ENCODE peak calls at places on chromosomes 12 and 14, in ten cellular contexts. K is tibial nerve, Y is neural progenitor cell, A is cardiac muscle cell, C is neural crest cell, G is mucosa of descending colon, T is lower lobe of right lung, H is fibroblast of mammary gland, U is lower leg skin, E is suprapubic skin. B is an unnamed sample.

GRCh38 chr12:105921872-105922669 is 216.7 kb downstream of the NUAK1 start:
- DNase-seq in Y (no peak), A (no peak), G (no peak), K (no peak), E (no peak), H (peak; percentile 6), T (no peak), C (no peak), U (no peak), B (no peak)

GRCh38 chr12:122849352-122850047 is 14.2 kb downstream of the HIP1R start:
- DNase-seq in H (no peak), A (no peak), C (no peak), G (no peak), E (no peak), U (no peak), K (no peak), T (peak; percentile 56), Y (no peak), B (no peak)

GRCh38 chr12:49662998-49663843 is 39.9 kb downstream of the PRPF40B start:
- DNase-seq in U (peak; percentile 51), T (peak; percentile 75), K (peak; percentile 67), A (peak; percentile 95), C (no peak), Y (no peak), E (no peak), G (peak; percentile 65), H (peak; percentile 86), B (no peak)

GRCh38 chr12:51000245-51000644 is 25.9 kb downstream of the SLC11A2 start:
- DNase-seq in H (peak; percentile 58), E (no peak), C (no peak), T (no peak), A (no peak), G (no peak), Y (no peak), U (no peak), K (no peak), B (no peak)

GRCh38 chr12:132415456-132416120 is 74.4 kb upstream of the FBRSL1 start:
- DNase-seq in T (no peak), C (no peak), A (no peak), Y (no peak), U (no peak), K (no peak), H (no peak), E (no peak), G (no peak), B (no peak)

GRCh38 chr12:100720016-100720654 is 74.4 kb upstream of the ANO4 start:
- DNase-seq in U (no peak), T (no peak), G (peak; percentile 54), K (no peak), E (no peak), C (no peak), Y (no peak), A (peak; percentile 4), H (no peak), B (no peak)

GRCh38 chr14:42130809-42131208 is 524.1 kb downstream of the LRFN5 start:
- DNase-seq in G (no peak), A (no peak), H (peak; percentile 27), T (no peak), K (no peak), E (no peak), Y (no peak), U (no peak), C (no peak), B (no peak)

GRCh38 chr12:4701863-4702262 is 18.3 kb upstream of the GALNT8 start:
- DNase-seq in T (no peak), E (no peak), C (no peak), K (no peak), Y (no peak), H (peak; percentile 4), A (no peak), G (no peak), U (no peak), B (no peak)

GRCh38 chr14:70646705-70647104 is 5.0 kb downstream of the TTC9 start:
- DNase-seq in K (no peak), C (no peak), G (no peak), Y (peak; percentile 13), A (no peak), H (no peak), E (no peak), U (no peak), T (no peak), B (no peak)

GRCh38 chr12:53599579-53599978 is 26.6 kb downstream of the ATF7 start:
- DNase-seq in C (no peak), T (no peak), U (no peak), K (no peak), A (no peak), H (no peak), G (no peak), E (no peak), Y (no peak), B (no peak)
- TF ChIP-seq CTCF in C (peak; percentile 23), T (no peak), U (no peak), K (no peak), A (peak; percentile 9), H (no peak), G (no peak), E (no peak), Y (no peak), B (peak; percentile 20)

DNA sequence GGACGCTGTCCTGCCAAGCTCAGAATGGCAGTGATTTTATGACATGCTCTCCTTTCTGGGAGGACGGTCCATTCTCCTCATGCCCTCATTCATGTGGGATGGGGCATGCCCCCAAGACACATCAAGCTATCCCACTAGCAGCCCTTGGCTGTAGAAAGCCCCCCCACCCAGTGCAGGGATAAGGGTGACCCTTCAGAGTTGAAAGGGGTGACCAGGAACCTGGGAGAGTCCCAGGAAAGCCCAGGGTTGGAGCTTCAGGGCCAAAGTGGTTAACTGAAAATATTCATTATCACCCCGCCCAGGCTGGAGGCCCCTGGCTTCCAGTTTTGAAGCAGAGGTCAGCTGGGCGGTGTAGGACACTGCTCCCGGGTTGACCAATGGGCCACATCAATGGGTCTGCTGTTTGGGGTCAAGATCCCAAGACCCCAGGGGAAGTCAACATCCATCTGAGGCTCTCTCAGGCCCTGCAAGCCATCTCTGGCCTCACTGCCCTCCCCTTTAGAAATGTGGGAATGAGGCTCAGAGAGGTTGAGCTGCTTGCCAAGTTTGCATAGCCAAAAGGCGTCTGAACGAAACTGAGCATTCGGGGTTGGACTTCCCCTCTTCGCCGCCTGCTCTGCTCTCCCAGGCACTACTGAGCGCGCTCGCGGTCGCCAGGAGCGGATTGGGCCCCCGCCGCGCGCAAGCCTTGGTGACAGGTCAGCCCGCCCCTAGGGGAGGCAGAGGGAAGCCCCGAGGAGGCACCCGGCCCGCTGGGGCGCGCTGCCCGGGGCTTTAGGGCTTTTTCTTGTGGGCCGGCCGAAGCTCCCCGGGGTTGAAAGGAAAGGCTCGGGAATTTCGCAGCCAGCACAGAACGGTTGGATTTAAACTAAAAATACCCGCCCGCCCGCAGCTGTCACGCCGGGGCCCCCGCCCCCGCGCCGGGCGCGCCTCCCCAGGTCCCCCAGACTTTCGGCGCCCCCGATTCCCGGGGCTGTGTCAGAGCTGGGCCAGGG is 630 bp downstream of the SYNE3 start:
- DNase-seq in Y (peak; percentile 82), T (peak; percentile 84), C (peak; percentile 58), H (no peak), A (peak; percentile 60), G (peak; percentile 75), K (no peak), U (peak; percentile 59), E (peak; percentile 90), B (no peak)
- TF ChIP-seq CTCF in Y (peak; percentile 53), T (peak; percentile 48), C (peak; percentile 53), H (no peak), A (peak; percentile 19), G (no peak), K (peak; percentile 32), U (no peak), E (peak; percentile 18), B (peak; percentile 39)

GRCh38 chr12:9367828-9368227 is 159.6 kb upstream of the PZP start:
- DNase-seq in T (no peak), K (no peak), A (peak; percentile 39), C (no peak), U (no peak), G (no peak), E (no peak), H (no peak), Y (no peak), B (no peak)

GRCh38 chr12:9367201-9367600 is 159.0 kb upstream of the PZP start:
- DNase-seq in E (no peak), K (no peak), T (peak; percentile 42), A (no peak), C (no peak), Y (no peak), H (no peak), G (peak; percentile 3), U (peak; percentile 21), B (no peak)

DNA sequence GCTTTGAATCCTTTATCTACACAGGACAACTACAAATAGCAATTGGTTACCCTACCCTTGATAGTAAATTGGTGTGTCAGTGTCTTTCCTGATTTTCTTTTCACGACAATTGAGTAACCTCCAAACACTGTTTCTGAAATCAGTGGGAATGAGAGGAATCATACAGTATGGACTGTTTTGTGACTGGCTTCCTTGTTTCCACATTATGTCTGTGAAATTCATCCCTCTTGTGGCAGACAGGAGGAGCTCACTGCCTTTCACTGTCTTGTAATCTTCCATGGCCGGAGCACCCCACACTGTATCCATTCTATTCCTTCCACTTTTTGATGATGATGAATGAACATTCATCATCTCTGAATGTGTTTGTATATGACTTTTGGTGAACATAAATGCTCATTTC is 164.0 kb upstream of the PZP start:
- DNase-seq in G (no peak), A (peak; percentile 21), U (no peak), Y (peak; percentile 12), T (no peak), C (no peak), H (peak; percentile 17), K (no peak), E (no peak), B (no peak)
- TF ChIP-seq CTCF in G (no peak), A (peak; percentile 30), U (no peak), Y (peak; percentile 31), T (no peak), C (peak; percentile 44), H (peak; percentile 33), K (no peak), E (no peak), B (peak; percentile 25)

DNA sequence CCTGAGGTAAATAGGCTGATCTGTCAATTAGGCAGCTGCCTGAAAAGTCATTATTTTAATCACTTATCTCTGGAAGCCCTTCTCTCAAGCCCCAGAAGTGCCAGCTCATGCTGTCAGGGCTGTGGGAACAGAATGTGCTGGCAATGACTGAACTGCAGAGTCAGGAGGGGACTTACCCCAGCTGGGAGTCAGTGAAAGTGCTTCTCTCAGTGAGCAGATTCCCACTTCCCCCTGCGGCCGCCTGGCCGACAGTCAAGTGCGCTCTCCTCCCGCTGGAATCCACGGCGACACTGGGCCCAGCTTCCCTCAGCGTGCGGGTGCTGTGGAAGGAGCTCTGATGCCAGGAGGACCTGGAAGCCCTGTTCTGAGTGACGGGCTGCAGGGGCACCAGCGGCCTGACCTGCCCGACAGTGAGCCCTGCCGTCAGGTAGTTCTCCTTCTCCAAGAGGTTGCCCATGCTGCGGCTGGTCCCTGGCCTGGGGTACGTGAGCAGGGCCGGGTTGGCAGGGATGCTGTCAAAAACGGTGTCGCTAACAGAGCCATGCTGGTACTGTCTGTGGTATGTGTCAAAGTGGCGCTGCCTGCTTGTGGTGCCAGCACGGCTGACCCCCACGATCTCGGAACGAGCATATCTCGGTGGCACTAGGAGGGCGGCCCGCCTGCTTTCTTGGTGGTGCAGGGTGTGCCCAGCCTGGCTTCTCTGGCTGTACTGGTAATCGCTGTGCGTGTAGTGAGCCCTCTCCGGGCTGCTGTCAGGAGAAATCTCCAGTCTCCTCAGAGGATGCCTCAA is 18.7 kb downstream of the PKP2 start:
- DNase-seq in Y (no peak), A (peak; percentile 71), K (no peak), C (no peak), E (no peak), U (peak; percentile 72), T (no peak), H (peak; percentile 44), G (no peak), B (no peak)
- TF ChIP-seq CTCF in Y (no peak), A (no peak), K (no peak), C (no peak), E (no peak), U (no peak), T (no peak), H (no peak), G (no peak), B (no peak)

GRCh38 chr14:21233457-21234076 is 35.7 kb downstream of the HNRNPC start:
- DNase-seq in Y (peak; percentile 24), H (peak; percentile 34), T (no peak), C (no peak), E (no peak), U (no peak), A (peak; percentile 36), G (no peak), K (no peak), B (no peak)
- TF ChIP-seq CTCF in Y (peak; percentile 37), H (peak; percentile 48), T (no peak), C (peak; percentile 22), E (no peak), U (no peak), A (peak; percentile 54), G (no peak), K (no peak), B (peak; percentile 35)